ENCODE peak calls at places on chromosomes 12 and 14, in seven cellular contexts. L is endothelial cell; F is activated gamma-delta T cell treated with Interleukin-2 at 50 U/mL for 16 hours; E is ureter; Q is effector memory CD4-positive, alpha-beta T cell; W is NCI-H1105; P is substantia nigra. C is an unnamed sample.

GRCh38 chr14:66137076-66137475 is 349.1 kb upstream of the CCDC196 start:
- DNase-seq in L (no peak), F (no peak), E (no peak), W (peak), Q (no peak), P (no peak), C (no peak)

GRCh38 chr14:94548999-94549985 is 11.9 kb upstream of the SERPINA4 start:
- DNase-seq in E (peak), W (peak), Q (peak), L (peak), P (peak), F (peak), C (peak)

GRCh38 chr12:111222520-111222919 is 146.4 kb downstream of the PHETA1 start:
- DNase-seq in F (no peak), Q (no peak), P (no peak), L (no peak), E (no peak), W (no peak), C (no peak)

GRCh38 chr12:43766291-43766690 is 7.5 kb downstream of the IRAK4 start:
- DNase-seq in W (no peak), P (no peak), F (no peak), L (no peak), E (no peak), Q (no peak), C (peak)

GRCh38 chr12:76318773-76319594 is 29.2 kb downstream of the BBS10 start:
- DNase-seq in F (no peak), Q (no peak), W (no peak), E (no peak), P (no peak), L (no peak), C (no peak)

GRCh38 chr14:103427485-103428443 is 42.5 kb downstream of the MARK3 start:
- DNase-seq in Q (peak), E (no peak), L (no peak), P (no peak), F (no peak), W (no peak), C (peak)

GRCh38 chr14:104868060-104868740 is 3.1 kb downstream of the CEP170B start:
- DNase-seq in F (no peak), L (no peak), Q (no peak), E (no peak), P (no peak), W (no peak), C (no peak)

GRCh38 chr12:119363490-119363889 is 29.0 kb downstream of the CCDC60 start:
- DNase-seq in P (no peak), E (no peak), L (peak), Q (no peak), F (no peak), W (no peak), C (no peak)

GRCh38 chr12:2332947-2333346 is 280.2 kb downstream of the CACNA1C start:
- DNase-seq in F (no peak), L (no peak), W (no peak), Q (no peak), E (no peak), P (no peak), C (no peak)

GRCh38 chr12:91388573-91388972 is 206.0 kb upstream of the DCN start:
- DNase-seq in W (no peak), Q (no peak), E (no peak), F (no peak), L (no peak), P (no peak), C (peak)

GRCh38 chr14:99137913-99138571 is 134.0 kb downstream of the BCL11B start:
- DNase-seq in L (no peak), P (no peak), E (no peak), Q (no peak), W (no peak), F (no peak), C (no peak)

GRCh38 chr12:77049767-77050353 is 15.5 kb downstream of the E2F7 start:
- DNase-seq in F (no peak), W (peak), E (no peak), L (peak), P (no peak), Q (no peak), C (peak)

GRCh38 chr12:58459191-58459590 is 461.1 kb downstream of the LRIG3 start:
- DNase-seq in E (no peak), P (no peak), F (no peak), Q (no peak), W (no peak), L (no peak), C (peak)

GRCh38 chr12:3137268-3137761 is 60.1 kb downstream of the TSPAN9 start:
- DNase-seq in W (no peak), E (no peak), Q (no peak), P (no peak), L (peak), F (no peak), C (peak)

GRCh38 chr14:58061581-58061980 is 90.4 kb downstream of the ARMH4 start:
- DNase-seq in F (no peak), Q (no peak), E (no peak), P (no peak), L (no peak), W (no peak), C (no peak)

GRCh38 chr14:38762436-38762835 is 340.6 kb downstream of the SEC23A start:
- DNase-seq in L (no peak), F (no peak), E (no peak), Q (no peak), P (no peak), W (no peak), C (no peak)

GRCh38 chr14:102899516-102899900 is 23.0 kb upstream of the AMN start:
- DNase-seq in F (no peak), P (no peak), W (no peak), Q (no peak), L (no peak), E (no peak), C (no peak)

GRCh38 chr14:94768521-94769412 is 1.1 kb downstream of the GSC start:
- DNase-seq in E (no peak), F (no peak), Q (no peak), W (no peak), L (no peak), P (no peak), C (no peak)

GRCh38 chr14:22484638-22485037 is 104.4 kb downstream of the DAD1 start:
- DNase-seq in W (no peak), L (no peak), Q (no peak), P (no peak), E (no peak), F (no peak), C (peak)

GRCh38 chr12:27709932-27710591 is 570 bp upstream of the MRPS35 start:
- DNase-seq in P (no peak), W (peak), E (no peak), Q (no peak), L (no peak), F (no peak), C (peak)

GRCh38 chr14:34472706-34473279 is 10.8 kb upstream of the SPTSSA start:
- DNase-seq in Q (no peak), W (no peak), F (no peak), L (no peak), E (no peak), P (no peak), C (no peak)

GRCh38 chr12:132174703-132175490 is 30.6 kb downstream of the NOC4L start:
- DNase-seq in F (no peak), L (no peak), E (no peak), P (no peak), W (no peak), Q (no peak), C (no peak)

GRCh38 chr14:63499701-63500250 is 43.4 kb downstream of the PPP2R5E start:
- DNase-seq in W (no peak), F (no peak), P (no peak), E (no peak), L (no peak), Q (no peak), C (peak)

GRCh38 chr12:51821423-51822260 is 26.9 kb downstream of the FIGNL2 start:
- DNase-seq in P (no peak), W (no peak), E (no peak), Q (peak), L (no peak), F (no peak), C (no peak)

GRCh38 chr14:88463318-88463717 is 77.9 kb downstream of the SPATA7 start:
- DNase-seq in E (no peak), L (no peak), Q (no peak), W (no peak), F (no peak), P (no peak), C (peak)

GRCh38 chr12:22935090-22935489 is 310.1 kb downstream of the ETNK1 start:
- DNase-seq in W (no peak), L (no peak), P (no peak), Q (no peak), F (no peak), E (no peak), C (peak)

GRCh38 chr12:3204143-3204542 is 127.0 kb downstream of the TSPAN9 start:
- DNase-seq in P (no peak), W (peak), E (no peak), Q (no peak), F (no peak), L (no peak), C (no peak)

GRCh38 chr14:96103560-96104460 is 64.6 kb downstream of the C14orf132 start:
- DNase-seq in F (no peak), L (no peak), W (no peak), Q (no peak), E (no peak), P (no peak), C (no peak)

GRCh38 chr14:90109858-90110257 is 48.1 kb downstream of the KCNK13 start:
- DNase-seq in L (peak), P (no peak), W (no peak), E (no peak), Q (no peak), F (no peak), C (no peak)

GRCh38 chr12:132282950-132283771 is 46.2 kb downstream of the GALNT9 start:
- DNase-seq in L (no peak), P (no peak), Q (peak), W (no peak), E (no peak), F (peak), C (no peak)

GRCh38 chr14:33938131-33938949 is 12.5 kb downstream of the EGLN3 start:
- DNase-seq in P (peak), Q (no peak), E (peak), F (no peak), W (peak), L (peak), C (no peak)